ENCODE peak calls at places on chromosomes 1 and 21, in six cellular contexts. W is neuronal stem cell, U is H9, I is mesendoderm, P is mesenchymal stem cell, J is IMR-90. K is an unnamed sample.

GRCh38 chr1:176656257-176656995 is 193.5 kb downstream of the PAPPA2 start:
- DNase-seq in W (peak), I (peak), U (no peak), P (peak), J (peak), K (no peak)

GRCh38 chr1:207188901-207189300 is 84.9 kb downstream of the C4BPA start:
- DNase-seq in U (no peak), J (no peak), I (no peak), W (no peak), P (no peak), K (no peak)

GRCh38 chr1:41354956-41355355 is 6.3 kb upstream of the FOXO6 start:
- DNase-seq in U (peak), P (no peak), I (no peak), W (no peak), J (no peak), K (no peak)

GRCh38 chr1:217135987-217136894 is 413.0 kb upstream of the ESRRG start:
- DNase-seq in I (peak), P (no peak), W (peak), J (no peak), U (peak), K (peak)

GRCh38 chr1:202086579-202087350 is 36.0 kb upstream of the GPR37L1 start:
- DNase-seq in U (peak), I (no peak), J (no peak), P (no peak), W (no peak), K (no peak)

GRCh38 chr1:237303929-237304328 is 261.9 kb downstream of the RYR2 start:
- DNase-seq in I (peak), W (no peak), P (no peak), J (no peak), U (no peak), K (no peak)

GRCh38 chr1:198913667-198914066 is 274.8 kb downstream of the PTPRC start:
- DNase-seq in W (no peak), U (no peak), P (no peak), I (no peak), J (peak), K (no peak)

GRCh38 chr1:58905628-58906256 is 121.9 kb upstream of the JUN start:
- DNase-seq in P (no peak), U (no peak), I (no peak), J (no peak), W (no peak), K (no peak)

GRCh38 chr21:29322570-29322957 is 23.8 kb downstream of the BACH1 start:
- DNase-seq in U (no peak), W (no peak), I (no peak), J (no peak), P (no peak), K (no peak)

GRCh38 chr1:39488012-39488545 is 3.4 kb upstream of the BMP8A start:
- DNase-seq in P (no peak), W (no peak), I (no peak), U (no peak), J (no peak), K (no peak)

GRCh38 chr1:154666051-154666793 is 58.2 kb upstream of the ADAR start:
- DNase-seq in U (no peak), P (no peak), I (peak), W (no peak), J (no peak), K (no peak)

GRCh38 chr1:169572184-169572583 is 14.1 kb downstream of the F5 start:
- DNase-seq in U (no peak), W (no peak), I (peak), P (peak), J (peak), K (no peak)

GRCh38 chr1:37478451-37478871 is 4.1 kb downstream of the ZC3H12A start:
- DNase-seq in I (no peak), P (peak), U (no peak), J (peak), W (no peak), K (no peak)

GRCh38 chr1:50973875-50974617 is 4.0 kb downstream of the CDKN2C start:
- DNase-seq in W (no peak), J (no peak), I (peak), U (peak), P (peak), K (peak)

GRCh38 chr1:109290998-109291397 is 8.1 kb upstream of the PSRC1 start:
- DNase-seq in P (no peak), J (no peak), W (no peak), I (no peak), U (no peak), K (no peak)

GRCh38 chr1:109787211-109787844 is 23.6 kb upstream of the EPS8L3 start:
- DNase-seq in J (peak), U (no peak), I (no peak), P (peak), W (no peak), K (no peak)

GRCh38 chr1:48572632-48573258 is 100.7 kb upstream of the SPATA6 start:
- DNase-seq in I (peak), P (peak), J (peak), W (peak), U (peak), K (peak)

GRCh38 chr1:228500901-228501871 is 14.0 kb downstream of the RNF187 start:
- DNase-seq in P (peak), W (peak), U (peak), J (peak), I (peak), K (peak)

GRCh38 chr1:79264975-79265818 is 258.7 kb upstream of the ADGRL4 start:
- DNase-seq in J (no peak), W (no peak), P (no peak), U (no peak), I (no peak), K (no peak)

GRCh38 chr1:157992031-157992568 is 1.3 kb upstream of the KIRREL1 start:
- DNase-seq in W (peak), I (peak), U (peak), P (peak), J (peak), K (no peak)

GRCh38 chr1:20380616-20381035 is 90.0 kb downstream of the VWA5B1 start:
- DNase-seq in P (peak), I (no peak), J (peak), U (no peak), W (no peak), K (no peak)

GRCh38 chr1:80722611-80723010 is 1078.1 kb upstream of the ADGRL2 start:
- DNase-seq in P (no peak), U (no peak), W (no peak), J (no peak), I (no peak), K (no peak)

GRCh38 chr1:2104621-2105427 is 54.6 kb downstream of the PRKCZ start:
- DNase-seq in J (peak), I (peak), U (peak), W (no peak), P (no peak), K (no peak)

GRCh38 chr1:226526801-226527595 is 21.6 kb upstream of the STUM start:
- DNase-seq in P (peak), U (peak), I (peak), W (peak), J (peak), K (no peak)

GRCh38 chr21:33971492-33972013 is 55.9 kb upstream of the ATP5PO start:
- DNase-seq in P (peak), U (no peak), I (peak), J (peak), W (no peak), K (no peak)

GRCh38 chr1:9561429-9561828 is 22.2 kb downstream of the SLC25A33 start:
- DNase-seq in I (peak), J (peak), U (no peak), W (no peak), P (peak), K (no peak)

GRCh38 chr1:30727796-30728195 is 4.4 kb upstream of the MATN1 start:
- DNase-seq in I (peak), U (no peak), W (no peak), P (peak), J (peak), K (no peak)

GRCh38 chr21:31501921-31502320 is 157.6 kb upstream of the SOD1 start:
- DNase-seq in W (no peak), P (no peak), U (no peak), I (no peak), J (no peak), K (no peak)

GRCh38 chr1:80417651-80418050 is 1383.1 kb upstream of the ADGRL2 start:
- DNase-seq in J (peak), P (no peak), U (no peak), W (no peak), I (peak), K (no peak)

GRCh38 chr1:56073614-56074356 is 505.6 kb downstream of the PLPP3 start:
- DNase-seq in J (peak), I (no peak), U (no peak), P (peak), W (no peak), K (no peak)

GRCh38 chr1:34858901-34859441 is 578 bp downstream of the SMIM12 start:
- DNase-seq in P (peak), W (no peak), I (no peak), U (no peak), J (peak), K (no peak)

GRCh38 chr1:165842363-165843129 is 15.1 kb downstream of the UCK2 start:
- DNase-seq in I (peak), J (peak), W (no peak), P (peak), U (no peak), K (no peak)

GRCh38 chr1:18929686-18930085 is 26.8 kb downstream of the IFFO2 start:
- DNase-seq in U (no peak), I (no peak), P (peak), J (peak), W (no peak), K (no peak)

GRCh38 chr1:38061883-38062328 is 15.3 kb upstream of the POU3F1 start:
- DNase-seq in U (no peak), I (no peak), P (no peak), W (no peak), J (no peak), K (no peak)

GRCh38 chr1:228142616-228143203 is 2.6 kb downstream of the GUK1 start:
- DNase-seq in U (no peak), J (no peak), I (no peak), P (no peak), W (no peak), K (no peak)

DNA sequence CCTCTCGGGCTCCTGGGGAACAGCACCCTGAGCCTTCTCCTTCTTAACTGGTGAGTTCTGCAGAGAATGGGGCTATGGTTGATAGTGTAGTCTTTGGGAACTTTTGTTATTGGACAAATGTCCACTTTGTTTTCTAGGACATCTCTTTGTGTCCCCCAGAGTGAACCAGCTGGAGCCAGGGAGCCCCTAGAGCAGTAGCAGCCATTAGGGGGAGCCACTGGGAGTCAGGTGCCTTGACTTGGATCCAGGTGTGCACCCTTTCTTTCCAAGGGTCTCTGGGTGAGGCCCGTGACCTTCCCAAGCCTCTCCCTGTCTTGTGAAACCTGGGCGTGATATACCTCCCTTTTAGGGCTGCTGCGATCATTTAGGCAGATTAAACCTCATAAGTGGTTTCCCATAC is 36.9 kb downstream of the ABCG1 start:
- DNase-seq in J (no peak), P (no peak), I (no peak), W (no peak), U (no peak), K (no peak)
- H2BK15ac ChIP-seq in J (no peak), P (no peak), I (no peak), W (no peak), U (no peak), K (no peak)

DNA sequence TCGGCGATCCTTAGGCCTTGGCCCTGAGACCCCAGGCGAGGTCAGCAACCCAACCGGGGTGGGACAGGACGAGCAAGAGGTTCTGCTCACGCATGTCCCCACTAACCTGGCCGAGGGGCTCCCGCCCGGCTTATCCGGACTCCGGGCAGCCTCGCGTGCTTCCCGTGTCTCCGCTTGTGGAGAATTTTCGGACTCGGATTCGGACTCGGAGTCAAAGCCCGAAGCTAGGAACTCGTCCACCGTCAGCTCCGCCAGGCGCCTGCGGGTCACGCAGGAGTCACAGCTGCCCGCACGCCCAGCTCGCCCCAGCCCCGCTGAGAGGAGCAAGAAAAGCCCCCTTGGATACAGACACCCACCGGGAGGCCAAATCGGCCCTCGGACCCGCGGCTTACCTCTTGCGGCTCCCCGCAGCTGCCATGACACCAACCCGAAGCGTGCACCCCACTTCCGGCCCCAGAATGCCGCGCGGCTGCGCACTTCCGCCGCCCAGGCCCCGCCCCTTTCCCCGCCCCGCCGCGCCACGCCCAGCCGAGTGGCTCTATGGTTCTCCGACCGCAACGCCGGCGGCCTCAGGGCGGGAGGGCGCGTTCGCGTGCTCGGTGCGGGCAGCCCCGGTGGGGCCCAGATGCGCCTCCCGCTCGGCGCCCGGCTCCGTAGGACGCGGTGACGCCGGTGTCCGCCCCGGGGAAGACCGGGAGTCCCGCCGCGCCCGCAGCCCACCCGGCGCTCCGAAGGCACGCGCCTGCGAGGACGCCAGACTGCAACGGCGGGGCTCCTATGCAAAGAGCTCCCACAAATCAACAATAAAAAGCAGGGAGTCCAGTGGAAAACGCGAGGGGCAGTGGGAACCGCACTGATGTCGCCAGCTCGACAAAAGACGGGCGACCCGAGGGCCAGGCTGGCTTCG is at the start of gene NOC2L:
- DNase-seq in P (peak), I (peak), W (peak), U (peak), J (peak), K (no peak)
- H2BK15ac ChIP-seq in P (peak), I (no peak), W (peak), U (no peak), J (peak), K (no peak)

DNA sequence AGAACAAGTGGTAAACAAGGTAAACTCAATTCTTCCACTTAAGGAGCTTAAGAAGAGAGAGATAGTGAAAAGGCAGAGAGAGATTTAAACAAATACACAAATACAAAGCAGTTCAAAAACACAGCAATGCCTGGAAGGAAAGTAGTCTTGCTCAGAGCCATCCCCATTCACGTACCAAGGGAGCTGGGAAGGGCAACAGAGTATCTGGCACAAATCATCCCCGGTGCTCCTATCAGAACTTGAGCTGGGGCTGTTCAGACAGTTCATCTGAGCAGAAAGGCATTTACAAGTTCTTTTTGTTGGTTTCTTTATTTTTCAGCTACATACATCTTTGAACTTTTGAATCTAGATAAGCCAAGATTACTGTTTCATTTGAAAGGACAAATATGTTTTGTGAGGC is 233.9 kb downstream of the KCNH1 start:
- DNase-seq in I (no peak), P (no peak), U (no peak), J (no peak), W (no peak), K (no peak)
- H2BK15ac ChIP-seq in I (no peak), P (no peak), U (no peak), J (no peak), W (no peak), K (no peak)

DNA sequence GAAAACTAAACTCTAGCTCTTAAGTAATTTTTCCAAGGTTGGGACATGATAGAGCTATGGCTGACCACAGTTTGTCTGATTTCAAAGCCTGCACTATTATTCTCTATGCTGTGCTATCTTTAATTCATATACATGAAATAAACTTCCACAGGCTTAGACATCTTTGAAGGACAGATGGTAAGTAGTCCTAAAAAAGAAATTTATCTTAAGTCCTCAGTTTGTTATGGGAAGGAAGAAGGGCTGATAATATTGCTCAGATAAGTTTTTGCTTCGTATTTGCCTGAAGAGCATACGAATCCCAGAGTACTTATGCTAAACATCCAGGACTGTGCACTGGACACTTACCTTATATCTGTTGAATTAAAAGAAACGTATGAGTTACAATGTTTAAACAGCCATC is 39.6 kb downstream of the VCAM1 start:
- DNase-seq in J (no peak), I (no peak), U (no peak), P (no peak), W (no peak), K (no peak)
- H2BK15ac ChIP-seq in J (no peak), I (no peak), U (no peak), P (no peak), W (no peak), K (no peak)

GRCh38 chr21:46065993-46066842 is 31.7 kb upstream of the COL6A2 start:
- DNase-seq in J (peak), W (no peak), P (no peak), U (peak), I (no peak), K (no peak)
- H2BK15ac ChIP-seq in J (peak), W (peak), P (peak), U (no peak), I (no peak), K (no peak)

DNA sequence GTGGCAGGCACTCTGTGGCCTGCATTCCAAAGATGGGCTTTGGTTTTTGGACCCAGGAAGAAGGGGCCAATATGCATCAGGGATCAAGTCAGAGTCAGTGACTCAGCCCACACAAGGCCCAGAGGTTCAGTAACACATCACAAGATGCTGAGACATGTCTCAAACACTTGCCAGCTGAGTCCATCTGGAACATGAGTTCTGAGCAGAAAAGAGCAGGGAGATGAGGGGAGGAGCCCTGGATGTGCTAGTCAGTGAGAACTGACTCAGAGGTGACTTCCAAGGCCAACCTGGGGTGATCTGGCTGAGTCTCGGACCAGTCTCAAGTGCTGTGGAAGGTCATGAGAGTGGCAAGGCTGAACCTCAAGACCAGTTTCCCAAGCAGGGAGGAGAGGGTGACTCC is 150.1 kb downstream of the CDC7 start:
- DNase-seq in U (no peak), P (peak), W (no peak), J (peak), I (no peak), K (no peak)
- H2BK15ac ChIP-seq in U (no peak), P (no peak), W (no peak), J (peak), I (no peak), K (no peak)

GRCh38 chr1:24386931-24387330 is 26.7 kb downstream of the STPG1 start:
- DNase-seq in J (no peak), W (no peak), U (no peak), I (no peak), P (no peak), K (no peak)
- H2BK15ac ChIP-seq in J (no peak), W (no peak), U (no peak), I (no peak), P (no peak), K (no peak)

K was measured in H1.